ENCODE peak calls at places on chromosome 6, in four cellular contexts. O, R, Z and X are unnamed samples.

GRCh38 chr6:45807610-45808009 is 208.1 kb downstream of the CLIC5 start:
- DNase-seq in O (no peak), R (no peak), Z (no peak), X (no peak)

GRCh38 chr6:149701699-149702098 is 16.2 kb downstream of the LATS1 start:
- DNase-seq in O (no peak), R (no peak), Z (no peak), X (no peak)

GRCh38 chr6:23584134-23584763 is 541.8 kb upstream of the NRSN1 start:
- DNase-seq in O (no peak), R (peak), Z (no peak), X (no peak)

GRCh38 chr6:141195251-141195832 is 937.4 kb upstream of the GJE1 start:
- DNase-seq in O (no peak), R (peak), Z (no peak), X (no peak)

GRCh38 chr6:751765-752164 is 58.8 kb upstream of the EXOC2 start:
- DNase-seq in O (no peak), R (no peak), Z (no peak), X (no peak)

GRCh38 chr6:159512104-159512503 is 180.9 kb downstream of the SOD2 start:
- DNase-seq in O (no peak), R (no peak), Z (no peak), X (no peak)

GRCh38 chr6:154386848-154387717 is 30.5 kb upstream of the IPCEF1 start:
- DNase-seq in O (no peak), R (peak), Z (no peak), X (no peak)

GRCh38 chr6:84768442-84769174 is 4.2 kb upstream of the TBX18 start:
- DNase-seq in O (peak), R (no peak), Z (no peak), X (peak)

GRCh38 chr6:161403717-161404116 is 129.9 kb upstream of the AGPAT4 start:
- DNase-seq in O (no peak), R (no peak), Z (no peak), X (no peak)

GRCh38 chr6:46325561-46326525 is 155.1 kb upstream of the ENPP5 start:
- DNase-seq in O (no peak), R (no peak), Z (no peak), X (no peak)

GRCh38 chr6:30655743-30656094 is 8.8 kb downstream of the C6orf136 start:
- DNase-seq in O (no peak), R (no peak), Z (no peak), X (no peak)

GRCh38 chr6:108968746-108969316 is 120.6 kb downstream of the ARMC2 start:
- DNase-seq in O (no peak), R (no peak), Z (no peak), X (no peak)

GRCh38 chr6:125974214-125974866 is 12.0 kb upstream of the TRMT11 start:
- DNase-seq in O (no peak), R (peak), Z (no peak), X (no peak)

GRCh38 chr6:159193923-159194322 is 24.7 kb downstream of the FNDC1 start:
- DNase-seq in O (no peak), R (no peak), Z (no peak), X (no peak)

GRCh38 chr6:125994659-125995488 is 8.5 kb downstream of the TRMT11 start:
- DNase-seq in O (no peak), R (no peak), Z (no peak), X (no peak)

GRCh38 chr6:153210083-153210482 is 79.0 kb upstream of the RGS17 start:
- DNase-seq in O (no peak), R (no peak), Z (no peak), X (no peak)

GRCh38 chr6:108693406-108694154 is 132.9 kb downstream of the FOXO3 start:
- DNase-seq in O (no peak), R (no peak), Z (no peak), X (no peak)

GRCh38 chr6:37525460-37526357 is 26.0 kb upstream of the CCDC167 start:
- DNase-seq in O (peak), R (no peak), Z (no peak), X (peak)

GRCh38 chr6:90062667-90063066 is 168.4 kb downstream of the GJA10 start:
- DNase-seq in O (no peak), R (no peak), Z (no peak), X (no peak)

GRCh38 chr6:90136850-90137249 is 159.8 kb downstream of the BACH2 start:
- DNase-seq in O (no peak), R (no peak), Z (no peak), X (no peak)

GRCh38 chr6:148998704-148999103 is 251.9 kb downstream of the UST start:
- DNase-seq in O (no peak), R (no peak), Z (no peak), X (no peak)

GRCh38 chr6:69220293-69220847 is 576.4 kb downstream of the LMBRD1 start:
- DNase-seq in O (no peak), R (no peak), Z (no peak), X (no peak)

GRCh38 chr6:145886228-145886956 is 71.8 kb upstream of the FBXO30 start:
- DNase-seq in O (no peak), R (no peak), Z (no peak), X (no peak)

GRCh38 chr6:28600188-28600587 is 74.5 kb downstream of the GPX5 start:
- DNase-seq in O (no peak), R (no peak), Z (no peak), X (no peak)

GRCh38 chr6:28598757-28599686 is 73.3 kb downstream of the GPX5 start:
- DNase-seq in O (no peak), R (no peak), Z (no peak), X (no peak)

GRCh38 chr6:28597924-28598323 is 72.2 kb downstream of the GPX5 start:
- DNase-seq in O (no peak), R (peak), Z (no peak), X (no peak)

GRCh38 chr6:28597217-28597835 is 71.6 kb downstream of the GPX5 start:
- DNase-seq in O (no peak), R (peak), Z (no peak), X (peak)
- TF ChIP-seq CREM in O (no peak), R (peak), Z (no peak), X (no peak)

DNA sequence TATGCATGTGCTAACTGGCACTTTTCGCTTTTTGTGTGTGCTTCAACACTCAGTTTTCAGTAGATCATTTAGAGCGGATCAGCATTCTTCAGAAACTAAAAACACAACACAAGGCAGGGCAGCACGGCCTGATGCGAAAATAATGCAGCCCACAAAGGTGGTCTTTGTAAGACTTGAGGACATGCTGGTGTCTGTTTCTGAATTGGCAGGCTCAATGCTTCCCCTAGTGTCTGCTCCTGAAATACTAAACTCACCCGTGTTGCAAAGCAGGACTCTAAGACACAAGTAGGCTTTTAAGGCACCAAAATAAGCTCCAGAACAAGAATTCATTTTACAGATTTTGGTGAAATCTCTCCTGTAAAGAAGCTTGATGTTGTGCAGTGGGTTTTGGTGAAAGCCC is 676.5 kb downstream of the TENT5A start:
- DNase-seq in O (no peak), R (peak), Z (no peak), X (peak)
- TF ChIP-seq CTCF in O (no peak), R (peak), Z (peak), X (peak)

GRCh38 chr6:56749632-56750151 is 107.0 kb upstream of the DST start:
- DNase-seq in O (no peak), R (peak), Z (no peak), X (no peak)
- TF ChIP-seq MAX in O (no peak), R (no peak), Z (no peak), X (no peak)

GRCh38 chr6:121645100-121645745 is 209.8 kb downstream of the GJA1 start:
- DNase-seq in O (no peak), R (no peak), Z (no peak), X (no peak)
- TF ChIP-seq CREM in O (no peak), R (no peak), Z (no peak), X (no peak)

DNA sequence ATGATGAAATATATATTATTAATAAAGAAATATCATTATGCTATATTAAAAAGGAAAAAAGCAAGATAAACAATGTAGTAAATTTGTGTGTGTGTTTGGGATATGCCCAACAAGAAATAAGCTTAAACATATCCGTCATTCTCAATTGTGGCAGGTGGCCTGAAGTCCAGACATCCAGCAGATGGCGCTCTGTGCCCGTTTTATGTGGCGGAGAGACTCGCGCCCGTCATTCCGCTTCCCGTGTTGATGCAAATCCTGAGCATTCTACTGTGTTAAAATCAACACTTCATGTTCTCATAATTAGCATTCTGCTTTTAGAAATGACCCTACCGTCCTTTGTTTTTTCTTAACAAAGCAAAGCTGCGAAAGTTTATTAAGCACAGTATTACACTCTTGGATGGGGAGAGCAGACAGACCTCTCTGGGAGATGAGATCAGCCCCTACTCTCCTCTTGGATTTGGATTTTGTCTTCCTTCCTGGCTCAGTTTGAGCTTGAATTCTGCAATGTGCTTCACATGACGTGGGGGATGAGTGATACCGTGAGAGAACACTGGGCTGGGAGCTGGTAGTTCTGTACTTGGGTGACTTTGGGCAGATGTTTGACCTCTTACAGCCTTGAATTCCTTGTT is 125.8 kb downstream of the MCHR2 start:
- DNase-seq in O (peak), R (peak), Z (peak), X (peak)
- TF ChIP-seq CTCF in O (peak), R (peak), Z (peak), X (peak)

DNA sequence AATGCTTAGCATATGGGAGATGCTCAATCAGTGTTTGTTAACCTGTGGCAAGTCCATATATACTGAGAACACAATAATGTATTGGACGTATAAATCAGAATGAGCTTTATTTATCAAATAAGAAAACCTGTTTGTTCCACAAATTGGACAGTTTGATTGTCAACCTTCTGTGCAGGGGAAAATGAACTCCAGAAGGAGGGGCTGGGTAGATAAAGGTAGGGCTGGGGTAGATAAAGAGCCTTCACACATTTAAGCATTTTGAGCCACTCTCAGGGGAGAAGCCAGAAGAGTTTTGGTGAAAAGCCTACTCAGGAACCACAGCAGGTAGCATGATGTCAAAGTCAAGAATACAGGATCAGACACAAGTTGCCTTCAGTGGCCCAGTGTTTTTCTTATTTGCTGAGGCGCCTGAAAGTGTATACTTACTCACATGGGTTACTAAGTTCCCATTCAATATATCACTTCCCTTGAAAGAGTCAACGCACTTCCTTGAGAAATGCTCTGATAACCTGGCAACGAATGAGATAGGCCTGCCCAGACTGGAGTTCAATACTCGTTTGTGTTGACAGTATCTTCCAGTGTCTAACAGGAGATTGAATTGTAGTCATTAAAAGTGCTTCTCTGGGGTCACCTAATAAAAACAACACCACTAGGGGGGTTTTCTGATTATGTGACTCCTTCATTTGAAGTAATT is 263.9 kb upstream of the CITED2 start:
- DNase-seq in O (peak), R (no peak), Z (no peak), X (no peak)
- TF ChIP-seq MAX in O (no peak), R (no peak), Z (no peak), X (no peak)

GRCh38 chr6:53041356-53041755 is 23.8 kb upstream of the FBXO9 start:
- DNase-seq in O (no peak), R (no peak), Z (no peak), X (no peak)

GRCh38 chr6:53043626-53044025 is 21.6 kb upstream of the FBXO9 start:
- DNase-seq in O (no peak), R (no peak), Z (no peak), X (no peak)

GRCh38 chr6:53044572-53044971 is 20.6 kb upstream of the FBXO9 start:
- DNase-seq in O (no peak), R (no peak), Z (no peak), X (no peak)

GRCh38 chr6:53044071-53044470 is 21.1 kb upstream of the FBXO9 start:
- DNase-seq in O (no peak), R (no peak), Z (no peak), X (peak)

DNA sequence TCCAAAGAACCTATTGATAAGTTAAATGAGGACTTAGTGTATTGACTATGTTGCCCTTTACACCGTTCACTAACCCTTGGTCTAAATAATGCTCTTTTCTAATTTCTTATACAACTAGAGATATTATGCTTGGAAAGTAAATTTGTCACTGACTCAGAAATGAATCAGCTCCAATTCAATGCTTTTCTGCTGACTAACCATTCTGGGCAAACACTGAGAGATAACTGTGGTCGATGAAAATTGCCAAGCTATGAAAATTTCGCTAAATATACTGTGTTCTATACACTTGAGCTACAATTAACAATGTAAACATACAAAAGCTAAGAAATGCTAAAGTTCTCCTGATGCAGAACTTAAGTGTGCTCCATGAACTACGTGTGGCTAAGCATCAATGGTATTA is 23.1 kb upstream of the FBXO9 start:
- DNase-seq in O (no peak), R (peak), Z (no peak), X (no peak)
- TF ChIP-seq CREM in O (no peak), R (no peak), Z (no peak), X (no peak)

GRCh38 chr6:135853227-135853626 is 1.7 kb downstream of the PDE7B start:
- DNase-seq in O (no peak), R (no peak), Z (no peak), X (no peak)
- TF ChIP-seq CTCF in O (no peak), R (no peak), Z (no peak), X (no peak)